ENCODE peak calls at places on chromosome 16, in four cellular contexts. H is uterus, V is pancreas, U is RWPE2. A is an unnamed sample. For H3K9me3, the result is how much of the 10 kb centered on the place peaks cover.

GRCh38 chr16:27690604-27691003 is 140.7 kb downstream of the KATNIP start:
- DNase-seq in H (no peak), V (no peak), U (no peak), A (no peak)

GRCh38 chr16:79372504-79373184 is 227.9 kb downstream of the MAF start:
- DNase-seq in H (peak), U (peak), V (no peak), A (no peak)

GRCh38 chr16:53817117-53817516 is 113.2 kb downstream of the FTO start:
- DNase-seq in U (peak), H (no peak), V (no peak), A (peak)

GRCh38 chr16:1612320-1613111 is at the start of gene CRAMP1:
- DNase-seq in V (no peak), U (no peak), H (no peak), A (peak)

GRCh38 chr16:35651841-35652240 is 2192.4 kb downstream of the TP53TG3F start:
- DNase-seq in H (no peak), U (no peak), V (no peak), A (no peak)

GRCh38 chr16:7085776-7086175 is 246.9 kb upstream of the RBFOX1 start:
- DNase-seq in H (no peak), V (no peak), U (no peak), A (no peak)

GRCh38 chr16:82183004-82183397 is 13.0 kb upstream of the MPHOSPH6 start:
- DNase-seq in U (no peak), H (no peak), V (no peak), A (no peak)

GRCh38 chr16:14424595-14424994 is 205.5 kb downstream of the PARN start:
- DNase-seq in V (no peak), H (no peak), U (no peak), A (no peak)

GRCh38 chr16:14672403-14672971 is 21.6 kb downstream of the PLA2G10 start:
- DNase-seq in U (no peak), H (no peak), V (no peak), A (no peak)

GRCh38 chr16:68599586-68599985 is 45.5 kb upstream of the CDH3 start:
- DNase-seq in U (no peak), V (no peak), H (no peak), A (no peak)

GRCh38 chr16:729768-730665 is 3.1 kb downstream of the HAGHL start:
- DNase-seq in U (no peak), H (no peak), V (peak), A (no peak)

GRCh38 chr16:67719778-67720144 is 645 bp upstream of the GFOD2 start:
- DNase-seq in V (peak), U (no peak), H (no peak), A (peak)

GRCh38 chr16:48831081-48831722 is 221.2 kb upstream of the N4BP1 start:
- DNase-seq in U (no peak), V (no peak), H (no peak), A (no peak)

GRCh38 chr16:81581107-81581506 is 136.5 kb downstream of the CMIP start:
- DNase-seq in U (peak), H (no peak), V (no peak), A (no peak)

GRCh38 chr16:47463771-47464624 is 2.9 kb downstream of the PHKB start:
- DNase-seq in V (no peak), U (no peak), H (no peak), A (no peak)

GRCh38 chr16:89164847-89165684 is 6.5 kb upstream of the CDH15 start:
- DNase-seq in V (no peak), U (no peak), H (no peak), A (no peak)

GRCh38 chr16:67847064-67847861 is at the start of gene CENPT:
- DNase-seq in U (no peak), V (no peak), H (no peak), A (peak)

GRCh38 chr16:79929260-79929977 is 328.9 kb upstream of the MAF start:
- DNase-seq in U (no peak), H (no peak), V (no peak), A (no peak)

GRCh38 chr16:67055712-67056487 is 27.0 kb downstream of the CBFB start:
- DNase-seq in V (no peak), U (no peak), H (no peak), A (no peak)

GRCh38 chr16:1997591-1998359 is 8.0 kb downstream of the SYNGR3 start:
- DNase-seq in U (no peak), H (peak), V (peak), A (no peak)

GRCh38 chr16:4241601-4242270 is at the start of gene SRL:
- DNase-seq in U (no peak), V (no peak), H (no peak), A (no peak)

GRCh38 chr16:22183901-22184614 is 21.8 kb downstream of the SDR42E2 start:
- DNase-seq in V (no peak), H (no peak), U (no peak), A (no peak)

GRCh38 chr16:4200000-4200780 is 41.7 kb downstream of the SRL start:
- DNase-seq in U (no peak), V (peak), H (peak), A (peak)

GRCh38 chr16:3780570-3780969 is 63.2 kb upstream of the TRAP1 start:
- DNase-seq in U (no peak), H (no peak), V (no peak), A (no peak)

DNA sequence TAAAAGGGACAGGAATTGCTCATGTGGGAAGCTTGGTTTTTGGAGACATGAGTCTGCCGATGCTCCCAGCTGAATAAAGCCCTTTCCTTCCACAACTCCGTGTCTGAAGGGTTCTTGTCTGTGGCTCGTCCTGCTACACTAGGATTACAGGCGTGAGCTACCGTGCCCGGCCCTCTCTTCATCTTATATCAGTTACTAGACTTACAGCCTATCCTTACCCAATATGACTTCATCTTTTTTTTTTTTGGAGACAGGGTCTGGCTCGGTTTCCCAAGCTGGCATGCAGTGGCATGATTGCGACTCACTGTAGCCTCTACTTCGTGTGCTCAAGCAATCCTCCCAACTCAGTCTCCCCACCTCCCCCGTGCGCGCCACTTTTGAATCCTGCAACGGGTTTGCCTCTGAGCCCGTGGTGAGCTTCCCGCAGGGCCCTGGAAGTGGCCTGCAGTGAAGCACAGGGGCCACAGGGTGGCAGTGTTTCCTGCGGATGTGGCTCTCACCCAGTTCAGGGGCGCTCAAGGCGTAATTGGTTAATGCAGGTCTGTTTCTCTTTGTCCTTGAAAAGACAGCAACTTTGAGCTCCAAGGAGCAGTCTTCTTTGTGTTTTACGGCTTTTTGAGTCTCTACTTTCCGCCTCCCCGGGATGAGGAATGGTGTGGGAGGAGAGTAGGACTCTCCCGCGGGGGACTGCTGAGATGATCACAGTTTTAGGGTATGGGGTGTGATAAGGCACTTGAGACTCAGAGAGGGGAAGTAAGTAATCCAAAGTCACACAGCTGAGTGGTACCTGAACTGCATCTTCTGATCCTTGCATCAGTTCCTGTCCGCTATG is 22.7 kb upstream of the GPRC5B start:
- DNase-seq in V (peak), U (no peak), H (peak), A (peak)
- H3K27ac ChIP-seq in V (no peak), U (no peak), H (no peak), A (no peak)

DNA sequence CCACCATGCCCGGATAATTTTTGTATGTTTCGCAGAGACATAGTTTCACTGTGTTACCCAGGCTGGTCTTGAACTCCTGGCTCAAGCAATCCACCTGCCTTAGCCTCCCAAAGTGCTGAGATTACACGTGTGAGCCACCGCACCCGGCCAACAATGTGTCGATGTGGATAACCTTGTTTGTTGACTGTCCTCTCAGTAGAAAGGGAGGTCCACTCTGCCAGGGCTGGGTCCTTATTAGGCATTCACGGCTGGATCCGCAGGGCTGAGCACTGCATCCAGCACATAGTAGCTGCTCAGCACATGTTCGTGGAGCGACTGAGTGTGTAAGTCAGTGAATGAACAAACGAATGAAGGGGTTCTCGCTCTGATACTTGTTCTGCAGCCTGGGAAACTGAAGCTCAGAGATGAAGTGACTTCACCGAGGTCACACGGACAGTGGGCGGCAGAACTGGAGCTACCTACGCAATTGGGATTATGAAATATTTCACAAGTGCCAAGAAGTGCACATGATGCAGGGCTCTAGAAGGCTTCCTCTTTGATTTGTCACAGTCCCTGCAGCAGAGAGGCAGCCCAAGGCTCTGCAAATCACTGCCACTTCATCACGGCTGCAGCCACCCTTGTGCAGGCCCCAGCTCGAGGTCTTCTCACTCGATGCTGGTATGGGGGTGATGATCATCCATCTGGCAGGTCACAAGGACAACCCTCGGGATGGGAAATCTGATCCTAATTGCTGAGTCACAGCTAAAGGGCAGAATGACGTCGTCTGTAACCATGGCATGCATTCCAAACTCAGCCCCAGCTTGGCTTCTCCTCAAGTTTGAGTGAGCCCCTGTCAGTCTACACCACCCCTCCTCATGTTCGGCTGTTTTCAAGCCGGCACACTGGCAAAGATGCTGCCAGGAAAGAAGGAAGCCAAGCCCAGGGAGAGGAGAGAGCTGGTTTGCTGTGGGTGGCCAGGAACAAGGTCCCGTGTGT is 28.0 kb upstream of the SNN start:
- DNase-seq in U (peak), H (peak), V (peak), A (peak)
- H3K4me3 ChIP-seq in U (no peak), H (no peak), V (no peak), A (no peak)

DNA sequence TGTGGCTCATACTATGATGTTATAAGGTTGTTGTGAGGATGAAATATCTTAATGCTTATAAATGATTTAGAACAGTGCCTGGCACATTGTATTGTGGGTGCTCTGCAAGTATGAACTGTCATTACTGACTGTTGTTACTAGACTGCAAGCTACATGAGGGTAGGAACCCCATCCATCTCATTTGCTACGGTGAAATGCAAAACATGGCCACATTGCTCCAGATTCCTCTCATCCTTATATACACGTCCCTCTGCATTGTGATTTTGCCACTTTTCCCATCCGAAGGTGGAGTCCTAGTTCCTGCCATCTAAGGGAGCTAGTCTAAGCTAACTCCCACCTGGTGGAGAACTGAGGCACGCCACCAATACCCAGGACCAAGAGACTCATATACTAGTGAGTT is 29.8 kb downstream of the HSBP1 start:
- DNase-seq in V (no peak), U (no peak), H (no peak), A (no peak)
- H3K9me3 ChIP-seq in V (under half), U (under half), H (under half), A (under half)

GRCh38 chr16:57668630-57669475 is 747 bp downstream of the ADGRG3 start:
- DNase-seq in V (no peak), H (no peak), U (no peak), A (no peak)
- H3K27ac ChIP-seq in V (no peak), H (no peak), U (no peak), A (no peak)

DNA sequence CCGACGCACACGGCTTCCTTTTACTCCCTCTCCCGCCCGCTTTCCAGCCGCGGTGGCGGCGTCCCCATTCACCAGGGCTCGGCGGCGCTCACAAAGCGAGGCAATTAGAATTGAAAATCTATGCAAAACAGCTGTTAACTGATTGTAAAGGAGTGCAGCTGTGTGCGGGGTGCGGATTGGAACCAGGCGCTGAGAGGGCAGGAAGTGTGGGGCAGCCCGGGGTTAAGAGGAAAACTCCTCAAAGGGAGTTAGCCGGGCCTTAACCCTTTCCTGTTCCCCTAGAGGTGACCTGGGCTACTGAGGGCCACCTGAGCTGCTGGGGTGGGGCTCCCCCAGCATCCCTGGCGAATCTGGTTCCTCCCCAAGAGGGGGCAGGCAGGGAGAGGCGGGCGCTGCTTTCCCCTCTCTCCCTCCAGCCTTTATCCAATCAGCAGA is 5.8 kb upstream of the GSE1 start:
- DNase-seq in V (no peak), U (no peak), H (no peak), A (no peak)
- H3K4me3 ChIP-seq in V (no peak), U (no peak), H (no peak), A (no peak)

GRCh38 chr16:31780342-31780741 is 93.3 kb upstream of the ZNF267 start:
- DNase-seq in H (no peak), U (no peak), V (no peak), A (no peak)
- H3K9me3 ChIP-seq in H (under half), U (under half), V (under half), A (under half)

DNA sequence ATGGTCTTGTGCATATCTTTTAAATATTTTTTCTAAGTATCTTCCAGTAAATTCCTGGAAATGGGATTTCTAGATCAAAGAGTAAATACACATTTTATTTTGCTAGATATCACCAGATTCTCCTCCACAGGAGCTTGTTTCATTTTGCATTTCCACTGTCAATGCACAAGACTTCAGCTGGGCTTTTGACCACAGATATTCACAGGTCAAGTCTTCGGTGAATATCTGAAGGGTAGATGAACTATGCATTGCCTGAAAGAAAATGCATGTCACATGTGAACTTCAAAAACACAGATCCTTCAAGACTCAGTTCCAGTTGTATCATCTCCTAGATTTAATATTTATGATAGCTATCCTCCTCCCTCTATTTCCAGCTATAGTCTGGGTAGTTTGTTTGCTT is 963.6 kb upstream of the GOT2 start:
- DNase-seq in V (no peak), H (no peak), U (no peak), A (no peak)
- H3K27ac ChIP-seq in V (no peak), H (no peak), U (no peak), A (no peak)

GRCh38 chr16:71672125-71672524 is 46.1 kb downstream of the MARVELD3 start:
- DNase-seq in H (no peak), U (no peak), V (no peak), A (no peak)
- H3K4me3 ChIP-seq in H (no peak), U (no peak), V (no peak), A (no peak)

A was measured in adrenal gland.